ENCODE peak calls at places on chromosomes 16 and 17, in ten cellular contexts. O is Calu3; M is astrocyte of the spinal cord; R is hepatocyte; E is glutamatergic neuron; B is cardiac fibroblast; W is CD8-positive, alpha-beta T cell; L is RWPE1; H is colonic mucosa; N is uterus. A is an unnamed sample.

GRCh38 chr17:62704381-62704971 is 77.0 kb downstream of the MRC2 start:
- DNase-seq in H (peak; percentile 68), L (peak; percentile 82), M (peak; percentile 62), E (no peak), B (no peak), N (peak; percentile 52), R (peak; percentile 69), W (no peak), O (peak; percentile 53), A (peak; percentile 48)

GRCh38 chr16:54289242-54290051 is 2.9 kb upstream of the IRX3 start:
- DNase-seq in E (peak; percentile 62), O (no peak), W (no peak), R (no peak), L (no peak), N (no peak), M (no peak), B (no peak), H (no peak), A (peak; percentile 36)

GRCh38 chr17:9023389-9024210 is 2.3 kb downstream of the NTN1 start:
- DNase-seq in O (no peak), L (no peak), E (no peak), M (no peak), W (no peak), N (no peak), H (no peak), B (no peak), R (no peak), A (no peak)

GRCh38 chr16:68075980-68076379 is 9.2 kb upstream of the NFATC3 start:
- DNase-seq in O (no peak), H (no peak), E (no peak), L (no peak), R (no peak), M (no peak), N (no peak), B (no peak), W (no peak), A (no peak)

GRCh38 chr17:933168-934083 is 46.1 kb downstream of the NXN start:
- DNase-seq in M (peak; percentile 95), H (no peak), O (peak; percentile 55), B (peak; percentile 92), N (no peak), R (peak; percentile 72), E (no peak), W (no peak), L (peak; percentile 92), A (no peak)

GRCh38 chr16:87271256-87271655 is 45.9 kb downstream of the C16orf95 start:
- DNase-seq in R (no peak), O (no peak), N (no peak), H (no peak), E (no peak), M (no peak), L (no peak), B (no peak), W (no peak), A (no peak)

GRCh38 chr16:22353933-22354541 is 20.4 kb downstream of the CDR2 start:
- DNase-seq in B (no peak), R (no peak), W (no peak), L (no peak), O (no peak), M (peak; percentile 14), E (no peak), N (no peak), H (no peak), A (no peak)

GRCh38 chr17:15213381-15214087 is 51.6 kb downstream of the PMP22 start:
- DNase-seq in L (no peak), E (no peak), W (no peak), N (no peak), B (peak; percentile 24), R (no peak), O (no peak), M (peak; percentile 4), H (no peak), A (peak; percentile 40)

GRCh38 chr17:27631409-27631755 is 394 bp downstream of the LGALS9 start:
- DNase-seq in W (peak; percentile 23), O (no peak), M (no peak), N (no peak), H (no peak), E (no peak), L (no peak), R (no peak), B (no peak), A (no peak)

GRCh38 chr17:75371981-75372380 is 33.5 kb downstream of the GRB2 start:
- DNase-seq in L (no peak), M (no peak), N (no peak), E (no peak), B (no peak), O (no peak), W (no peak), H (no peak), R (no peak), A (no peak)

GRCh38 chr17:19456016-19456927 is 45.2 kb downstream of the RNF112 start:
- DNase-seq in B (no peak), O (no peak), L (no peak), H (no peak), M (no peak), N (no peak), E (no peak), R (no peak), W (no peak), A (no peak)

GRCh38 chr17:19461139-19461538 is 50.1 kb downstream of the RNF112 start:
- DNase-seq in R (no peak), H (peak; percentile 38), B (no peak), M (no peak), L (no peak), O (no peak), E (no peak), N (no peak), W (no peak), A (no peak)

GRCh38 chr17:19457046-19457445 is 46.0 kb downstream of the RNF112 start:
- DNase-seq in B (no peak), N (no peak), W (no peak), O (no peak), M (no peak), H (no peak), R (no peak), L (no peak), E (no peak), A (no peak)

GRCh38 chr17:19460695-19461094 is 49.7 kb downstream of the RNF112 start:
- DNase-seq in N (peak; percentile 74), R (no peak), L (no peak), M (no peak), E (no peak), B (peak; percentile 13), O (no peak), W (no peak), H (peak; percentile 38), A (no peak)

GRCh38 chr17:19457830-19458271 is 46.8 kb downstream of the RNF112 start:
- DNase-seq in L (no peak), E (no peak), H (no peak), R (no peak), M (no peak), W (no peak), B (no peak), O (no peak), N (no peak), A (no peak)
- TF ChIP-seq CTCF in L (no peak), E (no peak), H (no peak), R (no peak), M (no peak), W (no peak), B (no peak), O (no peak), N (no peak), A (no peak)

GRCh38 chr17:82198092-82198491 is 14.6 kb downstream of the CCDC57 start:
- DNase-seq in E (no peak), N (no peak), M (no peak), B (no peak), R (no peak), L (no peak), W (no peak), O (no peak), H (no peak), A (no peak)

GRCh38 chr17:82196273-82196672 is 16.4 kb downstream of the CCDC57 start:
- DNase-seq in N (no peak), E (no peak), L (no peak), H (no peak), B (peak; percentile 12), O (no peak), W (no peak), M (no peak), R (no peak), A (no peak)

GRCh38 chr17:82193520-82194236 is 19.0 kb downstream of the CCDC57 start:
- DNase-seq in O (no peak), L (no peak), E (no peak), B (no peak), W (no peak), M (no peak), N (no peak), R (no peak), H (peak; percentile 78), A (no peak)

GRCh38 chr17:82195675-82196258 is 16.9 kb downstream of the CCDC57 start:
- DNase-seq in E (no peak), M (no peak), H (no peak), R (no peak), W (no peak), L (no peak), O (no peak), B (peak; percentile 50), N (peak; percentile 56), A (no peak)

DNA sequence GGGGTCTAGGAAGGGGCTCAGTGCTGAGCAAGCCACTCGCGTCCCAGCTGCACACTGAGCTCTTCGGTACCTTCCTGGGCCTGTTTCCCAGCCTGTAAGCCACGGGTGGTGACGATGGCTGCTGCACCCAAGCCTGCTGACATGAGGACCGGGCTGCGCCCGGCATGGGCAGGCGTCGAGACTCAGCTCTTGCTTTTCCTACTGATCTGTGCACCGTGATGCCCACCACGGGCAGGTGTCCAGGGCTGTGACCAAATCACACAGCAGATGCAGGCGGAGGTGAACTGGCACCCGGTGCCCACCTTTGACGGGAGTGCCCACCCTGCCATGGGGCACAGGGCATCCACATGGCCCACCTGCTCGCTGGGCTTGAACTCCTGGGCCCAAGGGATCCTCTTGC is 17.9 kb downstream of the CCDC57 start:
- DNase-seq in B (no peak), N (no peak), O (no peak), E (no peak), R (no peak), M (no peak), H (no peak), L (no peak), W (no peak), A (no peak)
- TF ChIP-seq CTCF in B (no peak), N (no peak), O (no peak), E (no peak), R (no peak), M (no peak), H (no peak), L (no peak), W (no peak), A (no peak)

DNA sequence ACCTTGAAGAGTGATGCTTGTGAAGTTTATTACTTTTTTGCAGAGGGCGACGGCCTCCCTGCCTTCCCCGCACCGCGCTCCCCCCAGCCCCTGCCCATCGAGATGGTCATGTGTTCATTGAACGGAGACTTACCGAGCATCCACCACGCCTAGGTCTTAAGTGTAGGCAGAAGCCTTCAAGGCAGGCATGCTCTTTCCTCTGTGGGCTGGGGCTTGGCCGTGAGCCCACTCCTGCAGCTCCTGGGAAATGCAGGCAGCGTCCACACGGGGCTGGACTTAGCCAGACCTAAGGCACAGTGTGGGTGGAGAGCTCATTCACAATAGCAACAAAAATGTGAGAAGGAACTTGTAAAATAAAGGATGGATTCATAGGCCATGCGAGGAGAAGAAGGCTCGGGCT is 19.2 kb downstream of the RNF213 start:
- DNase-seq in R (peak; percentile 59), L (no peak), M (peak; percentile 90), W (no peak), B (peak; percentile 92), H (peak; percentile 48), N (peak; percentile 84), O (no peak), E (no peak), A (no peak)
- TF ChIP-seq CTCF in R (no peak), L (no peak), M (peak; percentile 5), W (no peak), B (peak; percentile 32), H (no peak), N (no peak), O (no peak), E (no peak), A (no peak)

GRCh38 chr17:7440823-7441174 is 1.5 kb downstream of the FGF11 start:
- DNase-seq in H (no peak), O (no peak), N (no peak), B (peak; percentile 20), M (peak; percentile 29), L (no peak), R (peak; percentile 67), E (peak; percentile 56), W (no peak), A (peak; percentile 39)
- TF ChIP-seq CTCF in H (no peak), O (no peak), N (no peak), B (peak; percentile 14), M (no peak), L (no peak), R (no peak), E (no peak), W (no peak), A (no peak)